ENCODE peak calls at places on chromosomes 11 and 22, in four cellular contexts. A, B, D and X are unnamed samples.

GRCh38 chr11:72584293-72584921 is 89.8 kb downstream of the PDE2A start:
- DNase-seq in A (peak; percentile 53), B (peak; percentile 60), D (peak; percentile 64), X (peak; percentile 56)

GRCh38 chr11:2811206-2812091 is 74.1 kb downstream of the CDKN1C start:
- DNase-seq in A (peak; percentile 22), B (no peak), D (no peak), X (no peak)

GRCh38 chr11:19861171-19861570 is 148.5 kb downstream of the NAV2 start:
- DNase-seq in A (no peak), B (no peak), D (no peak), X (no peak)

GRCh38 chr11:72511393-72512047 is 77.2 kb upstream of the CLPB start:
- DNase-seq in A (no peak), B (no peak), D (no peak), X (no peak)

GRCh38 chr22:48500481-48501230 is 1327.0 kb downstream of the BRD1 start:
- DNase-seq in A (no peak), B (no peak), D (no peak), X (no peak)

GRCh38 chr11:76666830-76667229 is 3.7 kb downstream of the LRRC32 start:
- DNase-seq in A (no peak), B (no peak), D (no peak), X (no peak)

GRCh38 chr11:64877390-64878222 is 815 bp downstream of the EHD1 start:
- DNase-seq in A (no peak), B (peak; percentile 40), D (peak; percentile 48), X (peak; percentile 11)

GRCh38 chr11:101706541-101706940 is 122.7 kb upstream of the TRPC6 start:
- DNase-seq in A (no peak), B (no peak), D (no peak), X (no peak)

GRCh38 chr11:70493891-70494290 is 95.6 kb downstream of the CTTN start:
- DNase-seq in A (peak; percentile 10), B (no peak), D (no peak), X (no peak)

GRCh38 chr22:35559354-35560005 is 18.8 kb downstream of the RASD2 start:
- DNase-seq in A (no peak), B (no peak), D (no peak), X (no peak)

GRCh38 chr11:111960916-111961315 is 23.8 kb downstream of the DIXDC1 start:
- DNase-seq in A (no peak), B (peak; percentile 19), D (no peak), X (no peak)

GRCh38 chr11:65884716-65885092 is 3.6 kb downstream of the FIBP start:
- DNase-seq in A (peak; percentile 78), B (peak; percentile 83), D (peak; percentile 88), X (peak; percentile 87)

GRCh38 chr11:116558504-116559252 is 214.1 kb downstream of the BUD13 start:
- DNase-seq in A (no peak), B (no peak), D (no peak), X (no peak)

GRCh38 chr11:27179334-27179733 is 138.7 kb downstream of the BBOX1 start:
- DNase-seq in A (no peak), B (no peak), D (no peak), X (no peak)

GRCh38 chr11:69921429-69922014 is 102.3 kb upstream of the FGF3 start:
- DNase-seq in A (no peak), B (no peak), D (no peak), X (no peak)

GRCh38 chr11:61133145-61133544 is 28.1 kb downstream of the VPS37C start:
- DNase-seq in A (no peak), B (no peak), D (no peak), X (no peak)

GRCh38 chr11:12377824-12378593 is 638 bp downstream of the PARVA start:
- DNase-seq in A (peak; percentile 74), B (peak; percentile 86), D (peak; percentile 90), X (peak; percentile 18)

GRCh38 chr11:121929581-121929980 is 186.4 kb downstream of the BLID start:
- DNase-seq in A (peak; percentile 28), B (no peak), D (peak; percentile 74), X (no peak)

GRCh38 chr11:9663699-9664275 is at the start of gene SWAP70:
- DNase-seq in A (peak; percentile 91), B (peak; percentile 93), D (peak; percentile 93), X (peak; percentile 40)

GRCh38 chr22:31327786-31328544 is 18.2 kb downstream of the PATZ1 start:
- DNase-seq in A (no peak), B (no peak), D (no peak), X (no peak)

GRCh38 chr11:116835042-116835772 is 2.2 kb downstream of the APOA1 start:
- DNase-seq in A (no peak), B (no peak), D (no peak), X (no peak)

GRCh38 chr11:11513438-11513837 is 108.4 kb downstream of the GALNT18 start:
- DNase-seq in A (no peak), B (no peak), D (no peak), X (no peak)

GRCh38 chr11:64804346-64805210 is 1.6 kb upstream of the MAP4K2 start:
- DNase-seq in A (no peak), B (no peak), D (peak; percentile 41), X (no peak)

GRCh38 chr11:2806351-2807058 is 79.1 kb downstream of the CDKN1C start:
- DNase-seq in A (peak; percentile 13), B (peak; percentile 7), D (peak; percentile 35), X (no peak)

GRCh38 chr11:126202646-126203359 is 8.6 kb downstream of the RPUSD4 start:
- DNase-seq in A (no peak), B (no peak), D (no peak), X (no peak)

GRCh38 chr11:63537293-63538101 is 889 bp downstream of the PLAAT4 start:
- DNase-seq in A (peak; percentile 65), B (peak; percentile 44), D (no peak), X (no peak)

GRCh38 chr11:118074785-118075184 is 2.1 kb upstream of the TMPRSS4 start:
- DNase-seq in A (no peak), B (peak; percentile 55), D (no peak), X (no peak)

GRCh38 chr11:70364745-70365535 is 33.4 kb upstream of the CTTN start:
- DNase-seq in A (no peak), B (no peak), D (no peak), X (peak; percentile 78)

DNA sequence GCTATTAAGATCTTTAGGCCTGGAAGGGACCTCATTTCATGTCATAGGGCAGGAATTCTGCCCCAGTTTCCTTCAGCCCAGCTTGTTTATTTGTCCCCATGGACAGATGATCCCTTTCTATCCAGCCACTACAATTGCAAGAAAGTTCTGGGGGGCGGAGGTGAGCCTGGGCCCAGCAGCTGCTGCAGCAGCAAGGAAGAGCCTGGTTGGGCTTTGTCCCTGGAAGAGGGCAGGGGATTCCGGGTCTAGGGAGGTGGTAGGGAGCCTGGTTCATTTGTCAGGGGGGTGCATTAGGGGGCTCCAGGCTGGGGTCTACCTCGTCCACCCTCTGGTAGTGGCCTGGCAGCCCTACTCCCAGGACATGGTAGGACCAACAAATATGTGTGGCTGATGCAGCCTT is 16.4 kb upstream of the CACNA1I start:
- DNase-seq in A (no peak), B (no peak), D (no peak), X (no peak)
- H3K27me3 ChIP-seq in A (peaks cover 96% of the 10 kb centered on the region), B (peaks cover 76% of the 10 kb centered on the region), D (peaks cover 85% of the 10 kb centered on the region), X (no peaks in the 10 kb centered on the region)

GRCh38 chr22:44332946-44333345 is 20.2 kb upstream of the SHISAL1 start:
- DNase-seq in A (no peak), B (no peak), D (no peak), X (no peak)
- H3K4me3 ChIP-seq in A (no peak overlapping the region), B (no peak overlapping the region), D (no peak overlapping the region), X (no peak overlapping the region)

GRCh38 chr11:134689886-134690285 is 277.8 kb upstream of the B3GAT1 start:
- DNase-seq in A (no peak), B (no peak), D (no peak), X (no peak)
- H3K27me3 ChIP-seq in A (peaks cover 79% of the 10 kb centered on the region), B (peaks cover 9% of the 10 kb centered on the region), D (no peaks in the 10 kb centered on the region), X (peaks cover 5% of the 10 kb centered on the region)

GRCh38 chr22:21929253-21929652 is 23.4 kb downstream of the PPM1F start:
- DNase-seq in A (no peak), B (no peak), D (no peak), X (no peak)
- H3K4me3 ChIP-seq in A (no peak overlapping the region), B (no peak overlapping the region), D (no peak overlapping the region), X (no peak overlapping the region)